ENCODE peak calls at places on chromosome 7, in six cellular contexts. G is heart left ventricle, U is neuronal stem cell, F is keratinocyte, V is neural progenitor cell, X is ovary. Y is an unnamed sample. For H3K4me1, the result is how much of the 10 kb centered on the place peaks cover.

GRCh38 chr7:12570529-12571461 is at the start of gene SCIN:
- DNase-seq in U (no peak), V (peak), F (no peak), G (no peak), X (no peak), Y (peak)

GRCh38 chr7:116499168-116500070 is at the start of gene CAV2:
- DNase-seq in F (peak), U (peak), G (peak), X (peak), V (peak), Y (peak)

GRCh38 chr7:28315565-28316420 is 96.5 kb upstream of the CREB5 start:
- DNase-seq in F (no peak), V (no peak), X (no peak), U (no peak), G (no peak), Y (no peak)

GRCh38 chr7:3300221-3300650 is 816 bp upstream of the SDK1 start:
- DNase-seq in G (no peak), X (no peak), V (peak), F (no peak), U (peak), Y (no peak)

GRCh38 chr7:135390829-135391228 is 119.1 kb downstream of the CNOT4 start:
- DNase-seq in G (no peak), F (no peak), X (no peak), V (no peak), U (no peak), Y (no peak)

GRCh38 chr7:90607196-90607595 is 11.1 kb downstream of the CDK14 start:
- DNase-seq in G (no peak), F (peak), U (no peak), X (no peak), V (no peak), Y (no peak)

GRCh38 chr7:48992816-48993215 is 68.5 kb downstream of the CDC14C start:
- DNase-seq in U (no peak), X (no peak), G (no peak), V (no peak), F (no peak), Y (no peak)

GRCh38 chr7:92137531-92137930 is 3.3 kb upstream of the CYP51A1 start:
- DNase-seq in G (no peak), U (no peak), V (no peak), X (no peak), F (no peak), Y (no peak)

GRCh38 chr7:78993341-78993740 is 460.1 kb downstream of the MAGI2 start:
- DNase-seq in F (no peak), G (no peak), X (no peak), V (no peak), U (no peak), Y (no peak)

GRCh38 chr7:29865526-29865925 is 59.2 kb downstream of the WIPF3 start:
- DNase-seq in V (no peak), X (no peak), G (peak), U (no peak), F (no peak), Y (peak)

GRCh38 chr7:40874756-40875155 is 740.0 kb downstream of the SUGCT start:
- DNase-seq in U (no peak), F (no peak), V (no peak), X (no peak), G (no peak), Y (no peak)

GRCh38 chr7:88985309-88985708 is 189.8 kb upstream of the TEX47 start:
- DNase-seq in U (peak), X (no peak), F (no peak), V (peak), G (no peak), Y (no peak)

GRCh38 chr7:79268730-79269129 is 184.7 kb downstream of the MAGI2 start:
- DNase-seq in F (no peak), G (no peak), V (no peak), U (no peak), X (no peak), Y (no peak)

GRCh38 chr7:91579837-91580236 is 300.7 kb downstream of the MTERF1 start:
- DNase-seq in F (no peak), U (no peak), X (no peak), G (no peak), V (no peak), Y (no peak)

GRCh38 chr7:47453093-47454056 is 128.5 kb downstream of the TNS3 start:
- DNase-seq in U (no peak), G (peak), V (no peak), X (no peak), F (no peak), Y (no peak)

GRCh38 chr7:75906991-75907667 is 7.8 kb upstream of the POR start:
- DNase-seq in U (no peak), G (peak), V (no peak), X (no peak), F (no peak), Y (no peak)

GRCh38 chr7:87029078-87029477 is 30.4 kb downstream of the ELAPOR2 start:
- DNase-seq in F (no peak), X (no peak), G (no peak), U (no peak), V (no peak), Y (no peak)

GRCh38 chr7:21641546-21641945 is 98.7 kb downstream of the DNAH11 start:
- DNase-seq in V (no peak), G (no peak), U (no peak), X (no peak), F (no peak), Y (no peak)

GRCh38 chr7:15862781-15863165 is 176.3 kb upstream of the MEOX2 start:
- DNase-seq in V (no peak), X (no peak), U (no peak), F (no peak), G (no peak), Y (no peak)
- H3K4me1 ChIP-seq in V (under half), X (under half), U (under half), F (under half), G (under half), Y (under half)

GRCh38 chr7:36155811-36156361 is 2.8 kb downstream of the EEPD1 start:
- DNase-seq in X (peak), U (no peak), F (no peak), V (peak), G (peak), Y (peak)

GRCh38 chr7:36158321-36158605 is 5.2 kb downstream of the EEPD1 start:
- DNase-seq in F (no peak), X (no peak), G (no peak), U (no peak), V (no peak), Y (no peak)

GRCh38 chr7:36160313-36160712 is 7.3 kb downstream of the EEPD1 start:
- DNase-seq in V (no peak), U (no peak), G (no peak), F (no peak), X (no peak), Y (no peak)

GRCh38 chr7:36159618-36160017 is 6.6 kb downstream of the EEPD1 start:
- DNase-seq in F (no peak), X (peak), U (no peak), G (no peak), V (no peak), Y (no peak)

GRCh38 chr7:36157506-36158320 is 4.7 kb downstream of the EEPD1 start:
- DNase-seq in U (no peak), V (no peak), G (no peak), F (no peak), X (no peak), Y (no peak)
- H3K4me1 ChIP-seq in U (under half), V (under half), G (half or more), F (under half), X (under half), Y (under half)

GRCh38 chr7:74511360-74511759 is 57.7 kb downstream of the GTF2IRD1 start:
- DNase-seq in F (no peak), G (no peak), V (no peak), X (no peak), U (no peak), Y (no peak)

GRCh38 chr7:74512762-74513161 is 59.1 kb downstream of the GTF2IRD1 start:
- DNase-seq in G (no peak), F (no peak), U (no peak), X (no peak), V (no peak), Y (no peak)

GRCh38 chr7:74516214-74516613 is 62.5 kb downstream of the GTF2IRD1 start:
- DNase-seq in F (no peak), U (no peak), V (no peak), G (no peak), X (no peak), Y (no peak)

GRCh38 chr7:74515276-74515675 is 61.6 kb downstream of the GTF2IRD1 start:
- DNase-seq in X (no peak), V (no peak), F (no peak), G (no peak), U (no peak), Y (no peak)

DNA sequence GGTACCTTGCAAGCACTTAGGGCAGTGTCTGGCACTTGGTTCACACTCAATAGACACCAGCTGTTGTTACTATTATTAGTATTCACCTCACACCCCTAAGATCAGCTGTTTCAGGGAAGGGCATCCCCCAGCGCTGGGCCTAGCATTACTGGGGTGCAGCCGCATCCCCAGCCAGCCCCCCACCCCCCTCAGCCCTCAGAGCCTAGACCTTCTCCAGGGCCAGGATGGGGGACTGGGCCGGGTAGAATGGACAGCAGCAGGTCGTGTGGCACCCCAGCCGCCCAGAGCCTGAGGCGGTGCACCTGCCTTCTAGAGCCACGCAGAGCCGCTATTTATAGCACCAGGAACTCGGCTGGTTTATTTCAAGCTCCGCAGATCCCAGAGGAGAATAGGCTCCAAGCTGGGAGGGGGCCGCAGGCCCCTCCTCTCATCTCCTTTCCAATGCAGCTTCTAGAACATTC is 60.5 kb downstream of the GTF2IRD1 start:
- DNase-seq in F (no peak), U (no peak), G (peak), X (no peak), V (no peak), Y (peak)
- H3K4me1 ChIP-seq in F (under half), U (under half), G (under half), X (under half), V (under half), Y (under half)

GRCh38 chr7:100171087-100171681 is 2.8 kb upstream of the GAL3ST4 start:
- DNase-seq in X (no peak), G (no peak), F (no peak), V (peak), U (peak), Y (no peak)
- H3K4me1 ChIP-seq in X (under half), G (under half), F (under half), V (under half), U (under half), Y (under half)

Y was measured in right cardiac atrium.